ENCODE peak calls at places on chromosomes 3 and 15, in eight cellular contexts. G is neural progenitor cell, N is IMR-90, F is mammary epithelial cell, Z is astrocyte, H is GM23338, K is A549, I is H9. J is an unnamed sample.

GRCh38 chr15:47819158-47819557 is 101.9 kb downstream of the SEMA6D start:
- DNase-seq in G (no peak), N (no peak), F (no peak), Z (no peak), H (no peak), K (no peak), I (no peak), J (no peak)

GRCh38 chr15:61441901-61442300 is 212.8 kb upstream of the RORA start:
- DNase-seq in G (no peak), N (no peak), F (no peak), Z (no peak), H (no peak), K (no peak), I (no peak), J (no peak)

GRCh38 chr3:101124125-101124524 is 130.9 kb upstream of the ABI3BP start:
- DNase-seq in G (no peak), N (peak), F (no peak), Z (no peak), H (no peak), K (no peak), I (no peak), J (no peak)

GRCh38 chr3:4533489-4534443 is 40.6 kb downstream of the ITPR1 start:
- DNase-seq in G (peak), N (no peak), F (no peak), Z (peak), H (peak), K (no peak), I (no peak), J (no peak)

GRCh38 chr3:126135398-126136076 is 44.8 kb downstream of the ALDH1L1 start:
- DNase-seq in G (no peak), N (no peak), F (no peak), Z (no peak), H (no peak), K (no peak), I (peak), J (no peak)

GRCh38 chr15:69060041-69060481 is 45.6 kb downstream of the NOX5 start:
- DNase-seq in G (peak), N (no peak), F (no peak), Z (no peak), H (peak), K (no peak), I (peak), J (no peak)

GRCh38 chr3:12751548-12751947 is 7.5 kb downstream of the TMEM40 start:
- DNase-seq in G (no peak), N (peak), F (no peak), Z (peak), H (no peak), K (peak), I (no peak), J (no peak)

GRCh38 chr3:160564949-160565441 is 376 bp downstream of the KPNA4 start:
- DNase-seq in G (peak), N (peak), F (peak), Z (peak), H (peak), K (peak), I (peak), J (peak)

GRCh38 chr3:157294953-157295352 is 135.0 kb upstream of the CCNL1 start:
- DNase-seq in G (no peak), N (no peak), F (no peak), Z (no peak), H (no peak), K (no peak), I (no peak), J (no peak)

GRCh38 chr3:132209860-132210259 is 107.3 kb upstream of the ACP3 start:
- DNase-seq in G (no peak), N (no peak), F (no peak), Z (no peak), H (no peak), K (peak), I (no peak), J (no peak)
- H3K4me2 ChIP-seq in G (no peak), N (no peak), F (no peak), Z (no peak), H (no peak), K (peak), I (no peak), J (no peak)

DNA sequence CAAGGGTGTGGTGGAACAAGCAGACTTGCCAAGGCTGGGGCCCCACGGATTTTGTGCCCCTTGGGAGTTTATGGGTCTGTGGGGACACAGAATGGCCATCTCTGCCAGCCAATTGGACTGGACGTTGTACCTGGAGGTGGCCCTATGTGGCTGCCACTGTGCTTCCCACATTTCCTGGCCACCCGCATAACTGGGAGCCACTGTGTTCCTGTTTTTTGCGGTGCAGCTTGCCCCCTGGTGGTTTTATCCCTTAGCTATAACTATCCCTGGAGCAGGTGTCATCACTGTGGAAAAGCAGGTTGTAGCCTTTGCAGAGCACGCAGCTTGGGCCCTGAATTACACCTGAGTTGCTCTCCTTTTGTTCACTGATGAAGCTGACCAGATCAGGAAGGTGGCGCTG is 306.3 kb downstream of the ZPLD1 start:
- DNase-seq in G (peak), N (no peak), F (peak), Z (no peak), H (peak), K (no peak), I (peak), J (no peak)
- TF ChIP-seq CTCF in G (peak), N (no peak), F (peak), Z (no peak), H (peak), K (no peak), I (peak), J (no peak)

DNA sequence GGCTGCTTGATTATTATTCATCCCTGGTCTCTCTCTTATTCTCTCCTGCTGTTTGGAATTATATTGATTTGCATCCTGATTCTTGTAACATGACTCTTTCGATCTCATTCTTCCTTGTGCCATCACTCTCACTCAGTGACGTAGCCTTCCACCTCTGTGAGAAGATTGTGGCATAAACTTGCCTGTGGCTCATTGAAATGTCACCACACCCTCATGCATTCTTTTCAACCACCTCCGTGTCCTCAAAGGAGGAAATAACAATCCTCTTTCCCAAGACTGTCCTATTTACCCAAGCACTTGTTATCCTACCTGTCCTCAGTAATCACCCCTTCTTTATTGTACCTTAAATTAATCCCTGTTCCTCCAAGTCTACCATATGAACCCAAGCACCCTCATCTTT is 41.2 kb upstream of the GCNT3 start:
- DNase-seq in G (no peak), N (no peak), F (peak), Z (peak), H (no peak), K (peak), I (no peak), J (no peak)
- H3K4me2 ChIP-seq in G (no peak), N (no peak), F (peak), Z (no peak), H (no peak), K (peak), I (no peak), J (no peak)

GRCh38 chr3:149476135-149476684 is 1.7 kb downstream of the TM4SF4 start:
- DNase-seq in G (no peak), N (no peak), F (no peak), Z (no peak), H (no peak), K (no peak), I (no peak), J (no peak)

GRCh38 chr3:149479621-149480325 is 5.3 kb downstream of the TM4SF4 start:
- DNase-seq in G (no peak), N (peak), F (no peak), Z (peak), H (peak), K (peak), I (no peak), J (no peak)

GRCh38 chr3:149475451-149476060 is 1.1 kb downstream of the TM4SF4 start:
- DNase-seq in G (no peak), N (peak), F (no peak), Z (no peak), H (no peak), K (no peak), I (no peak), J (no peak)

GRCh38 chr3:149481491-149481890 is 7.0 kb downstream of the TM4SF4 start:
- DNase-seq in G (no peak), N (no peak), F (no peak), Z (no peak), H (no peak), K (no peak), I (no peak), J (no peak)

GRCh38 chr3:149480326-149481017 is 6.0 kb downstream of the TM4SF4 start:
- DNase-seq in G (peak), N (peak), F (peak), Z (peak), H (peak), K (peak), I (peak), J (peak)
- TF ChIP-seq CTCF in G (peak), N (peak), F (peak), Z (peak), H (peak), K (peak), I (peak), J (peak)

DNA sequence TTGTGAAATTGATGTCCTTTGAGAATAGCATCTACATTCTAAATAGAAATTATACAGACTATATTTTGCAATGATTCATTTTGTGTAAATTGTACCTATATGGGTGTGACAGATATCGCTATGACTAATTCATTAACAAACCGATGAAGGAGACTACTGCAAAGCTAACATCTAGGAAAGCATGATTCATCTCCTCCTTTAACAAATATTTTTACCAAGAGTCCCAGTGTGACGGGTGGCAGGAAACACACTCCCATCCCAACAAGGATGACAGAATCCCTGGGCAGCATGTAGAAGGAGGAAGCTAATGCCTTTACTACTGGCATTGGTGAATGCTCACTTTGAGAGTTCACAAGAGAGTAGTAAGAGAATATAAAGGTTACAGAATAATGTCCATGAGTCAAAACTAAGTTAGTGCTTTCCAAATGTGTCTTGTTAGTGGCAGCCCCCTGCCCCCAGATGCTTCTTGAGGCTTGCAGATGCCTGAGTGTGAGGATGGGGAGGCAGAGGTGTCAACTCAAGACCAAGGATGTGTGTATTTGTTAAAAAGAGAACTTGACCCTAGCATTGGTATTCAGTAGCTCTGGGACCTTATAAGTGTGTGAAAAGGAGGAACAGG is 180.6 kb downstream of the FMN1 start:
- DNase-seq in G (no peak), N (peak), F (peak), Z (peak), H (no peak), K (peak), I (no peak), J (no peak)
- H3K4me2 ChIP-seq in G (no peak), N (peak), F (peak), Z (peak), H (no peak), K (peak), I (no peak), J (no peak)

DNA sequence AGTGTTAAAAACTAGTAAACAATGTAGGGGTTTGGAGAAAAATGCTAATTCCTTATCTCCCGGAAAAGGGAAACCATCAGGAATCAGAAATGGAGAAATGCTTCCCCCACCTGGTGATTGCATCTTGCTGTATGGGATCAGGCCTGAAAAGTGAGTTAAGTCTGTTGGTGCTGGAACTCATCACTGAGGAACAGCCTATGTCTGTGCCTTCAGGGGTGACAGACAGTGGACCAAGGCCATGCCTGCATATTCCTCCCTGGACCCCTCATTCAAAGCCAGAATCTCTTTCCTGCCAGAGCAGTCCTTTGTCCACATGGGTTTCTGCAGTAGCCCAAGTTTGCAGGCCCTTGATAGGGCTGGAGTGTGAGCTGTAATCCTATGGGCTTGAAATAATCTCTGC is 160.8 kb upstream of the CTDSPL start:
- DNase-seq in G (no peak), N (no peak), F (no peak), Z (no peak), H (no peak), K (no peak), I (no peak), J (no peak)
- TF ChIP-seq CTCF in G (peak), N (no peak), F (peak), Z (no peak), H (peak), K (peak), I (peak), J (no peak)

GRCh38 chr3:8505621-8506020 is 4.0 kb downstream of the LMCD1 start:
- DNase-seq in G (no peak), N (no peak), F (no peak), Z (no peak), H (no peak), K (no peak), I (no peak), J (no peak)
- H3K4me2 ChIP-seq in G (no peak), N (no peak), F (no peak), Z (peak), H (no peak), K (peak), I (no peak), J (no peak)

GRCh38 chr3:141575879-141576743 is 89.3 kb downstream of the RASA2 start:
- DNase-seq in G (no peak), N (peak), F (no peak), Z (peak), H (peak), K (peak), I (no peak), J (peak)
- TF ChIP-seq CTCF in G (peak), N (peak), F (peak), Z (peak), H (no peak), K (peak), I (peak), J (peak)

GRCh38 chr3:8450618-8451017 is 51.0 kb upstream of the LMCD1 start:
- DNase-seq in G (peak), N (no peak), F (no peak), Z (peak), H (peak), K (peak), I (no peak), J (no peak)
- H3K4me2 ChIP-seq in G (no peak), N (no peak), F (no peak), Z (peak), H (no peak), K (peak), I (no peak), J (no peak)

DNA sequence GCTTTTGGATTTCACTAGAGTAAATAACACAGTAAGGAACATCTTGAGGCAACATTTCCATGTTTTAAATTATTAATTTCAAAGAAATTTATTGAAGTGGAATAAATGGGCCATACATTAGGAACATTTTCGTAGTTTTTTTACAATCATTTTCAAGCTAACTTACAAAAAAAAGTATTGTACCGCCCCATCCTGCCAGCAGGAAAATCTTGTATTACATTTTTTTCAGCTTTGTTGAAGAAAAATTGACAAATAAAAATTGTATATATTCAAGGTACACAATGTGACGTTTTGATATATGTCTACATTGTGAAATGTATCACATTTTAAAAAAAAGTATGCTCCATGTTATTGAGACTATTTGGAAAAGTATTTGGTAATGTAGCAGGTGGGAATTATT is 1001.9 kb upstream of the NR2F2 start:
- DNase-seq in G (no peak), N (no peak), F (no peak), Z (no peak), H (no peak), K (no peak), I (no peak), J (no peak)
- TF ChIP-seq CTCF in G (no peak), N (no peak), F (no peak), Z (no peak), H (no peak), K (no peak), I (no peak), J (no peak)